ENCODE peak calls at places on chromosomes 3 and 15, in eight cellular contexts. A is fibroblast of lung; P is ecto neural progenitor cell; Y is adrenal gland; Z is H9; J is naive thymus-derived CD8-positive, alpha-beta T cell; V is cardiac muscle cell; U is PC-3. Q is an unnamed sample.

GRCh38 chr15:101023501-101024110 is 104.4 kb downstream of the LRRK1 start:
- DNase-seq in A (peak), P (no peak), Y (peak), Z (peak), J (no peak), V (peak), U (no peak), Q (no peak)

GRCh38 chr3:57937092-57937491 is 71.1 kb upstream of the FLNB start:
- DNase-seq in A (no peak), P (no peak), Y (no peak), Z (no peak), J (no peak), V (no peak), U (no peak), Q (no peak)

GRCh38 chr15:77650285-77650684 is 17.6 kb upstream of the LINGO1 start:
- DNase-seq in A (no peak), P (peak), Y (no peak), Z (peak), J (no peak), V (peak), U (no peak), Q (no peak)

GRCh38 chr3:46982581-46982980 is 3.1 kb downstream of the NBEAL2 start:
- DNase-seq in A (no peak), P (no peak), Y (no peak), Z (no peak), J (no peak), V (no peak), U (no peak), Q (no peak)

GRCh38 chr3:99483841-99484240 is 154.6 kb upstream of the COL8A1 start:
- DNase-seq in A (no peak), P (no peak), Y (no peak), Z (no peak), J (no peak), V (no peak), U (no peak), Q (no peak)

GRCh38 chr3:134377896-134378295 is 3.6 kb upstream of the AMOTL2 start:
- DNase-seq in A (no peak), P (no peak), Y (no peak), Z (peak), J (no peak), V (no peak), U (no peak), Q (no peak)

GRCh38 chr3:184156522-184156955 is 1.4 kb downstream of the DVL3 start:
- DNase-seq in A (peak), P (peak), Y (peak), Z (peak), J (no peak), V (peak), U (no peak), Q (no peak)

GRCh38 chr15:75532413-75533250 is 46.5 kb downstream of the PTPN9 start:
- DNase-seq in A (peak), P (peak), Y (peak), Z (peak), J (no peak), V (peak), U (peak), Q (peak)

GRCh38 chr15:31828594-31828993 is 201.7 kb upstream of the CHRNA7 start:
- DNase-seq in A (no peak), P (no peak), Y (no peak), Z (no peak), J (no peak), V (no peak), U (no peak), Q (no peak)

GRCh38 chr3:48702320-48702921 is 14.6 kb downstream of the IP6K2 start:
- DNase-seq in A (peak), P (no peak), Y (no peak), Z (peak), J (no peak), V (no peak), U (no peak), Q (no peak)

GRCh38 chr3:197539651-197540051 is 16.1 kb downstream of the BDH1 start:
- DNase-seq in A (no peak), P (no peak), Y (no peak), Z (no peak), J (no peak), V (no peak), U (peak), Q (peak)

GRCh38 chr3:139202226-139202958 is 141.4 kb upstream of the MRPS22 start:
- DNase-seq in A (no peak), P (peak), Y (no peak), Z (peak), J (no peak), V (no peak), U (peak), Q (peak)

GRCh38 chr15:57866149-57866736 is 159.7 kb downstream of the POLR2M start:
- DNase-seq in A (peak), P (peak), Y (peak), Z (peak), J (peak), V (peak), U (peak), Q (peak)

GRCh38 chr3:64460877-64461276 is 226.9 kb downstream of the ADAMTS9 start:
- DNase-seq in A (peak), P (no peak), Y (no peak), Z (no peak), J (no peak), V (peak), U (no peak), Q (no peak)

GRCh38 chr15:42392309-42393024 is 33.2 kb downstream of the CAPN3 start:
- DNase-seq in A (no peak), P (peak), Y (peak), Z (no peak), J (no peak), V (no peak), U (no peak), Q (no peak)

GRCh38 chr15:101169457-101170071 is 82.3 kb downstream of the CHSY1 start:
- DNase-seq in A (peak), P (no peak), Y (no peak), Z (no peak), J (no peak), V (peak), U (peak), Q (no peak)

GRCh38 chr3:48681974-48682610 is 3.6 kb downstream of the NCKIPSD start:
- DNase-seq in A (no peak), P (no peak), Y (no peak), Z (no peak), J (no peak), V (no peak), U (no peak), Q (no peak)

GRCh38 chr3:6260551-6261191 is 600.2 kb upstream of the GRM7 start:
- DNase-seq in A (no peak), P (no peak), Y (no peak), Z (no peak), J (no peak), V (no peak), U (no peak), Q (no peak)